ENCODE peak calls at places on chromosomes 16 and 17, in four cellular contexts. U, W, Y and L are unnamed samples.

GRCh38 chr16:75810342-75810741 is 84.1 kb upstream of the CPHXL start:
- DNase-seq in U (no peak), W (no peak), Y (no peak), L (no peak)

GRCh38 chr17:1231456-1231855 is 38.8 kb upstream of the BHLHA9 start:
- DNase-seq in U (peak; percentile 52), W (no peak), Y (no peak), L (peak; percentile 89)

GRCh38 chr17:36182176-36183000 is 6.0 kb upstream of the TBC1D3B start:
- DNase-seq in U (peak; percentile 40), W (no peak), Y (no peak), L (peak; percentile 79)

GRCh38 chr17:72560303-72561247 is 439.8 kb downstream of the SOX9 start:
- DNase-seq in U (no peak), W (peak; percentile 29), Y (peak; percentile 68), L (peak; percentile 70)

GRCh38 chr17:39196820-39197331 is 593 bp downstream of the CACNB1 start:
- DNase-seq in U (no peak), W (no peak), Y (no peak), L (no peak)

GRCh38 chr17:4604111-4604644 is 19.8 kb downstream of the SMTNL2 start:
- DNase-seq in U (peak; percentile 80), W (no peak), Y (peak; percentile 40), L (no peak)

GRCh38 chr16:4402439-4403132 is 13.8 kb downstream of the CORO7 start:
- DNase-seq in U (peak; percentile 86), W (peak; percentile 61), Y (peak; percentile 77), L (peak; percentile 95)

GRCh38 chr16:11256657-11257130 is 690 bp upstream of the SOCS1 start:
- DNase-seq in U (peak; percentile 68), W (peak; percentile 62), Y (peak; percentile 61), L (peak; percentile 88)

GRCh38 chr17:1997587-1998425 is 27.3 kb downstream of the RTN4RL1 start:
- DNase-seq in U (no peak), W (no peak), Y (no peak), L (no peak)

GRCh38 chr17:64747938-64748540 is 85.9 kb upstream of the SMURF2 start:
- DNase-seq in U (no peak), W (no peak), Y (peak; percentile 76), L (no peak)

GRCh38 chr17:78365561-78366108 is 5.8 kb upstream of the SOCS3 start:
- DNase-seq in U (no peak), W (no peak), Y (no peak), L (no peak)

GRCh38 chr16:57480127-57480753 is 6.1 kb downstream of the DOK4 start:
- DNase-seq in U (peak; percentile 72), W (peak; percentile 75), Y (peak; percentile 75), L (peak; percentile 89)

GRCh38 chr16:30740364-30741251 is 7.6 kb upstream of the PHKG2 start:
- DNase-seq in U (peak; percentile 89), W (peak; percentile 75), Y (peak; percentile 91), L (peak; percentile 95)

GRCh38 chr17:4358154-4358553 is 8.3 kb downstream of the UBE2G1 start:
- DNase-seq in U (no peak), W (no peak), Y (no peak), L (no peak)

GRCh38 chr16:52676951-52677350 is 130.0 kb upstream of the TOX3 start:
- DNase-seq in U (no peak), W (no peak), Y (no peak), L (no peak)

GRCh38 chr17:78132086-78132676 is 1.6 kb downstream of the TMC8 start:
- DNase-seq in U (peak; percentile 35), W (no peak), Y (no peak), L (no peak)